ENCODE peak calls at places on chromosomes 13 and 19, in five cellular contexts. C is tibial nerve, X is esophagus muscularis mucosa, U is K562, T is breast epithelium. W is an unnamed sample.
A peak's percentile ranks its signal among the peaks of the same experiment; 100 is the strongest.

GRCh38 chr19:41876847-41877489 is at the start of gene CD79A:
- DNase-seq in C (no peak), X (no peak), U (no peak), T (no peak), W (no peak)

GRCh38 chr13:85241045-85241444 is 558.2 kb downstream of the SLITRK6 start:
- DNase-seq in C (no peak), X (no peak), U (no peak), T (no peak), W (no peak)

GRCh38 chr19:19151418-19151817 is 13.1 kb upstream of the TMEM161A start:
- DNase-seq in C (no peak), X (no peak), U (no peak), T (no peak), W (no peak)

GRCh38 chr19:13092608-13093260 is 9.9 kb downstream of the LYL1 start:
- DNase-seq in C (no peak), X (no peak), U (no peak), T (no peak), W (no peak)

GRCh38 chr19:15015946-15016542 is 33.2 kb upstream of the CASP14 start:
- DNase-seq in C (no peak), X (no peak), U (peak; percentile 69), T (no peak), W (no peak)

GRCh38 chr13:111908391-111908790 is 158.6 kb upstream of the SOX1 start:
- DNase-seq in C (no peak), X (peak; percentile 85), U (no peak), T (peak; percentile 8), W (no peak)

GRCh38 chr13:99600318-99600717 is 99.0 kb downstream of the TM9SF2 start:
- DNase-seq in C (no peak), X (no peak), U (no peak), T (no peak), W (no peak)

GRCh38 chr19:30314056-30314804 is 58.0 kb upstream of the ZNF536 start:
- DNase-seq in C (no peak), X (no peak), U (no peak), T (no peak), W (peak; percentile 56)

GRCh38 chr13:47230155-47230554 is 333.3 kb upstream of the HTR2A start:
- DNase-seq in C (no peak), X (no peak), U (no peak), T (no peak), W (no peak)

GRCh38 chr13:110317093-110317492 is 10.0 kb downstream of the COL4A2 start:
- DNase-seq in C (no peak), X (no peak), U (no peak), T (peak; percentile 3), W (no peak)

GRCh38 chr13:49410006-49410405 is 33.9 kb downstream of the CAB39L start:
- DNase-seq in C (no peak), X (no peak), U (no peak), T (no peak), W (no peak)

GRCh38 chr13:42549555-42549941 is 24.4 kb upstream of the TNFSF11 start:
- DNase-seq in C (no peak), X (no peak), U (no peak), T (no peak), W (no peak)

GRCh38 chr13:73272831-73273230 is 214.0 kb downstream of the KLF5 start:
- DNase-seq in C (no peak), X (no peak), U (no peak), T (no peak), W (no peak)

GRCh38 chr13:73274147-73274546 is 215.3 kb downstream of the KLF5 start:
- DNase-seq in C (no peak), X (no peak), U (no peak), T (no peak), W (no peak)

GRCh38 chr13:73275163-73275562 is 216.4 kb downstream of the KLF5 start:
- DNase-seq in C (no peak), X (no peak), U (no peak), T (no peak), W (no peak)

GRCh38 chr13:73273737-73274136 is 214.9 kb downstream of the KLF5 start:
- DNase-seq in C (no peak), X (no peak), U (no peak), T (no peak), W (no peak)

GRCh38 chr13:73273276-73273675 is 214.5 kb downstream of the KLF5 start:
- DNase-seq in C (no peak), X (no peak), U (no peak), T (no peak), W (no peak)
- H3K4me1 ChIP-seq in C (no peaks in the 10 kb centered on the region), X (peaks cover 31% of the 10 kb centered on the region), U (no peaks in the 10 kb centered on the region), T (no peaks in the 10 kb centered on the region), W (no peaks in the 10 kb centered on the region)

GRCh38 chr19:50204811-50205675 is 1.6 kb downstream of the MYH14 start:
- DNase-seq in C (no peak), X (no peak), U (peak; percentile 81), T (peak; percentile 78), W (no peak)
- TF ChIP-seq CTCF in C (no peak), X (no peak), U (no peak), T (no peak), W (no peak)

DNA sequence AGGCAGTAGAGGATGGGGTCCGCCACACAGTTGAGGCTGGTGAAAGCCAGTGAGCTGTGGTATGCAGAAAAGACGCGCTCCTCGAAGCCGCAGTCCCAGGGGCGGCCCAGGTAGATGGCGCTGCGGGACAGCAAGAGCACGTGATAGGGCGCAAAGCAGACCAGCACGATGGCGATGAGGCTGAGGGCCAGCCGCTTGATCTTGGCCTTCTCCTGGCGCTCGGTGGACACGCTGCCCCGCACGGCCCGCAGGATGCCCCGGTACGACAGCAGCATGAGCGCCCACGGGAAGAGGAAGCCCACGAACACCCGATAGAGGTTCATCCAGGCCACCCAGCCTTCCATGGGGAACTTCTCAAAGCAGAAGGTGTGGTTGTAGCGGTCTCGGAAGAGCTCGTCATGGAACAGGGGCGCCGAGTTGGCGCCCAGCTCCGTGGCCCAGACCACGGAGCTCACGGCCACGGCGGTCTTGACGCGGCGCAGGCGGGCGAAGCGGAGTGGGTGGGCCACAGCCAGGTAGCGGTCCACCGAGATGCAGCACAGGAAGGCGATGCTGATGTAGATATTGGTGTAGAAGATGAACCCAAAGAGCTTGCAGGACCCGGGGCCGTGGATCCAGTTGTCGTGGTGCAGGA is 6.5 kb upstream of the OPA3 start:
- DNase-seq in C (no peak), X (no peak), U (peak; percentile 80), T (no peak), W (no peak)
- TF ChIP-seq POLR2A in C (no peak), X (no peak), U (no peak), T (no peak), W (no peak)

DNA sequence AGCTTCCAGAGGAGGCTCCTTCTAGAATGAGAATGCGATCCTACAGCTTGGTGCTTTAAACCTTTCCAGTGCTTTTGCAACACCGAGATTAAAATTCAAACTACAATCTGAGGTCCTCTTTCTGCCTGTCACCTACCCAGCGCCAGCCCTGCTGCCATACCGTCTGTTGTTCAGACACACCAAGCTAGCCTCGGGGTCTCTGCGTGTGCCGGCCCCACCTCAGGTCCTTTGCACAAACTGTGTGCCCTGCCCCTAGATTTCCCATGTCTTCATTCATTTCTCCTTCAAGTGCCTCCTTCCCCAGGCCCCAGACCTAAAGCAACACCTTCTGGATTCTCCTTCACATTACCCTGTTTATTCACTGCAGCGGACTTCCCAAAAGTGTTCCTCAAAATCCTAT is 11.1 kb downstream of the HSH2D start:
- DNase-seq in C (no peak), X (no peak), U (no peak), T (no peak), W (no peak)
- H3K4me1 ChIP-seq in C (no peaks in the 10 kb centered on the region), X (no peaks in the 10 kb centered on the region), U (peaks cover 15% of the 10 kb centered on the region), T (no peaks in the 10 kb centered on the region), W (no peaks in the 10 kb centered on the region)

DNA sequence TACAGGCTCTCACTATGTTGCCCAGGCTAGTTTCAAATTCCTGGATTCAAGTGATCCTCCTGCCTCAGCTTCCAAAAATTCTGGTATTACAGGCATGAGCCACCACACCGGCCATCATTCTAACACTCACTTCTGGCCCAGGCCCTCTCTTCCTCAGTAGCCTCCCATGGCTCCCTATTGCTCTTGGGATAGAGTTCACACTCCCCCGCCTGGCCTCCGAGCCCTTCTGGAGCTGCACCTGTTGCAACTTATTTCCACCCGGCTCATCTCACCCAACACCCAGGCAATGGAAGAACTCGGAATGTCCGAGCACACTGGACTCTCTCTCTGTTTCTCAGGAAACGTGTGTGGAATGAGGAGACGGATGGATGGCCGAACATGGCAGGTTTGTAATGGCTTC is 9.0 kb upstream of the SBK3 start:
- DNase-seq in C (no peak), X (no peak), U (no peak), T (no peak), W (no peak)
- TF ChIP-seq CTCF in C (no peak), X (no peak), U (no peak), T (no peak), W (no peak)

GRCh38 chr13:106533940-106534843 is 1.3 kb downstream of the EFNB2 start:
- DNase-seq in C (peak; percentile 44), X (no peak), U (no peak), T (no peak), W (peak; percentile 78)

GRCh38 chr13:106537521-106537920 is 2.1 kb upstream of the EFNB2 start:
- DNase-seq in C (no peak), X (no peak), U (no peak), T (no peak), W (no peak)

GRCh38 chr13:106536244-106537034 is 977 bp upstream of the EFNB2 start:
- DNase-seq in C (peak; percentile 89), X (peak; percentile 96), U (peak; percentile 62), T (peak; percentile 67), W (peak; percentile 92)

GRCh38 chr13:106534844-106535551 is 464 bp downstream of the EFNB2 start:
- DNase-seq in C (no peak), X (no peak), U (no peak), T (no peak), W (peak; percentile 70)

DNA sequence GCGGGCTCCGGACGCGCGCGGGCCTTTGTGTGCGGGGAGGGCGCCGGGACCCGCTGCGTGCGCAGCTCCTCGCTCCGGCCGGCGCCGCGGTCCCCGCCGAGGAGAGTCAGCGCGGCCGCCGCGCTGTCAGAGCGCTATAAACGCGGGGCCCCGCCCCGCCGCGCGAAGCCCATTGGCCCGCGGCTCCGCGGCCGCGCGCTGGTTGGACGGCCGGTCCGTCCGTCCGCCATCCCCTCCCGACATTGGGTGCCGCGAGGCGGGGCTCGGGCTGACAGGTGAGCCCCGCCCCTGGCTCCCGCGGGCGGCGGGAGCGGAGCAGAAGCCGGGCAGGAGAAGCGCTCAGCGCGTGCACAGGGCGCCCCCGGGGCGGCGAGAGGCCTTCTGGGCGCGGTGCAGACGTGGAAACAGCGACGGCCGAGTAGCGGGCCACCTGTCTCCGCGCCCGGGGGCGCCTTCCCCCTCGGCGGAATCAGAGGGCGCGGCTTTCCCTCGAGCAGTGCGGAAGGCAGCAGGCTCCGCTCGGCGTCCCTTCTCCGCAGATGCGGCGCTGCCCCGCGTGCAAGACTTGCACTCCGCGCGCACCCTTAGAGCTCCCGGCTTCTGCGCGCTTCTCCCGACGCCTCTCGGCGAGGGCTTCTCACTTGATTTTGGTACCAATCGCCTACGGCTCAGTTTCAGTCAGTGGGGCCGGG is at the start of gene EFNB2:
- DNase-seq in C (peak; percentile 69), X (no peak), U (peak; percentile 98), T (peak; percentile 83), W (peak; percentile 85)
- TF ChIP-seq POLR2A in C (peak; percentile 97), X (peak; percentile 45), U (no peak), T (no peak), W (no peak)

GRCh38 chr19:39408392-39409206 is 2.0 kb downstream of the ZFP36 start:
- DNase-seq in C (peak; percentile 71), X (no peak), U (no peak), T (peak; percentile 71), W (no peak)
- H3K4me1 ChIP-seq in C (peaks cover 6% of the 10 kb centered on the region), X (peaks cover 46% of the 10 kb centered on the region), U (peaks cover 76% of the 10 kb centered on the region), T (no peaks in the 10 kb centered on the region), W (peaks cover 53% of the 10 kb centered on the region)